ENCODE peak calls at places on chromosomes 2 and 18, in six cellular contexts. One of them, this sample, is unnamed.
A peak's percentile ranks its signal among the peaks of the same experiment; 100 is the strongest.

GRCh38 chr18:40874233-40874632 is 1080.8 kb upstream of the PIK3C3 start:
- DNase-seq in SK-N-MC: peak; percentile 16
- DNase-seq in natural killer cell treated with Interleukin-12 subunit alpha and Interleukin-12 subunit beta and Interleukin-15 and Interleukin-18, amount 100 ng/mL, for 72 hours: no peak
- DNase-seq in NCI-H2081: no peak
- DNase-seq in sigmoid colon: no peak
- DNase-seq in COR-L47: no peak
- DNase-seq in this sample: no peak

GRCh38 chr2:165720526-165720925 is 73.5 kb downstream of the GALNT3 start:
- DNase-seq in SK-N-MC: no peak
- DNase-seq in natural killer cell treated with Interleukin-12 subunit alpha and Interleukin-12 subunit beta and Interleukin-15 and Interleukin-18, amount 100 ng/mL, for 72 hours: no peak
- DNase-seq in NCI-H2081: no peak
- DNase-seq in sigmoid colon: no peak
- DNase-seq in COR-L47: no peak
- DNase-seq in this sample: no peak

GRCh38 chr18:41989508-41989907 is 34.5 kb downstream of the PIK3C3 start:
- DNase-seq in SK-N-MC: no peak
- DNase-seq in natural killer cell treated with Interleukin-12 subunit alpha and Interleukin-12 subunit beta and Interleukin-15 and Interleukin-18, amount 100 ng/mL, for 72 hours: no peak
- DNase-seq in NCI-H2081: peak; percentile 92
- DNase-seq in sigmoid colon: no peak
- DNase-seq in COR-L47: peak; percentile 55
- DNase-seq in this sample: no peak

GRCh38 chr18:62663731-62664336 is 51.5 kb upstream of the PHLPP1 start:
- DNase-seq in SK-N-MC: no peak
- DNase-seq in natural killer cell treated with Interleukin-12 subunit alpha and Interleukin-12 subunit beta and Interleukin-15 and Interleukin-18, amount 100 ng/mL, for 72 hours: no peak
- DNase-seq in NCI-H2081: no peak
- DNase-seq in sigmoid colon: no peak
- DNase-seq in COR-L47: no peak
- DNase-seq in this sample: no peak

GRCh38 chr2:241890524-241891235 is 21.2 kb downstream of the RTP5 start:
- DNase-seq in SK-N-MC: no peak
- DNase-seq in natural killer cell treated with Interleukin-12 subunit alpha and Interleukin-12 subunit beta and Interleukin-15 and Interleukin-18, amount 100 ng/mL, for 72 hours: no peak
- DNase-seq in NCI-H2081: no peak
- DNase-seq in sigmoid colon: no peak
- DNase-seq in COR-L47: no peak
- DNase-seq in this sample: no peak

GRCh38 chr2:2899826-2900225 is 477.8 kb downstream of the EIPR1 start:
- DNase-seq in SK-N-MC: no peak
- DNase-seq in natural killer cell treated with Interleukin-12 subunit alpha and Interleukin-12 subunit beta and Interleukin-15 and Interleukin-18, amount 100 ng/mL, for 72 hours: no peak
- DNase-seq in NCI-H2081: no peak
- DNase-seq in sigmoid colon: no peak
- DNase-seq in COR-L47: no peak
- DNase-seq in this sample: no peak

GRCh38 chr2:241108271-241109209 is 6.5 kb upstream of the MTERF4 start:
- DNase-seq in SK-N-MC: no peak
- DNase-seq in natural killer cell treated with Interleukin-12 subunit alpha and Interleukin-12 subunit beta and Interleukin-15 and Interleukin-18, amount 100 ng/mL, for 72 hours: no peak
- DNase-seq in NCI-H2081: no peak
- DNase-seq in sigmoid colon: peak; percentile 40
- DNase-seq in COR-L47: no peak
- DNase-seq in this sample: no peak

GRCh38 chr2:71336802-71337201 is 5.2 kb downstream of the ZNF638 start:
- DNase-seq in SK-N-MC: no peak
- DNase-seq in natural killer cell treated with Interleukin-12 subunit alpha and Interleukin-12 subunit beta and Interleukin-15 and Interleukin-18, amount 100 ng/mL, for 72 hours: no peak
- DNase-seq in NCI-H2081: no peak
- DNase-seq in sigmoid colon: no peak
- DNase-seq in COR-L47: no peak
- DNase-seq in this sample: no peak

GRCh38 chr2:142834003-142834402 is 43.5 kb upstream of the KYNU start:
- DNase-seq in SK-N-MC: no peak
- DNase-seq in natural killer cell treated with Interleukin-12 subunit alpha and Interleukin-12 subunit beta and Interleukin-15 and Interleukin-18, amount 100 ng/mL, for 72 hours: no peak
- DNase-seq in NCI-H2081: no peak
- DNase-seq in sigmoid colon: no peak
- DNase-seq in COR-L47: no peak
- DNase-seq in this sample: no peak

GRCh38 chr2:197229509-197230458 is 80.8 kb downstream of the ANKRD44 start:
- DNase-seq in SK-N-MC: no peak
- DNase-seq in natural killer cell treated with Interleukin-12 subunit alpha and Interleukin-12 subunit beta and Interleukin-15 and Interleukin-18, amount 100 ng/mL, for 72 hours: no peak
- DNase-seq in NCI-H2081: no peak
- DNase-seq in sigmoid colon: no peak
- DNase-seq in COR-L47: no peak
- DNase-seq in this sample: no peak

GRCh38 chr2:144567745-144568144 is 47.8 kb upstream of the ZEB2 start:
- DNase-seq in SK-N-MC: no peak
- DNase-seq in natural killer cell treated with Interleukin-12 subunit alpha and Interleukin-12 subunit beta and Interleukin-15 and Interleukin-18, amount 100 ng/mL, for 72 hours: no peak
- DNase-seq in NCI-H2081: peak; percentile 28
- DNase-seq in sigmoid colon: no peak
- DNase-seq in COR-L47: peak; percentile 36
- DNase-seq in this sample: no peak

GRCh38 chr2:10913501-10914271 is 2.0 kb downstream of the KCNF1 start:
- DNase-seq in SK-N-MC: no peak
- DNase-seq in natural killer cell treated with Interleukin-12 subunit alpha and Interleukin-12 subunit beta and Interleukin-15 and Interleukin-18, amount 100 ng/mL, for 72 hours: no peak
- DNase-seq in NCI-H2081: no peak
- DNase-seq in sigmoid colon: peak; percentile 59
- DNase-seq in COR-L47: no peak
- DNase-seq in this sample: peak; percentile 40

GRCh38 chr2:233112261-233113113 is 52.3 kb downstream of the INPP5D start:
- DNase-seq in SK-N-MC: no peak
- DNase-seq in natural killer cell treated with Interleukin-12 subunit alpha and Interleukin-12 subunit beta and Interleukin-15 and Interleukin-18, amount 100 ng/mL, for 72 hours: no peak
- DNase-seq in NCI-H2081: no peak
- DNase-seq in sigmoid colon: peak; percentile 36
- DNase-seq in COR-L47: no peak
- DNase-seq in this sample: no peak

GRCh38 chr2:136384541-136385303 is 266.8 kb upstream of the CXCR4 start:
- DNase-seq in SK-N-MC: no peak
- DNase-seq in natural killer cell treated with Interleukin-12 subunit alpha and Interleukin-12 subunit beta and Interleukin-15 and Interleukin-18, amount 100 ng/mL, for 72 hours: no peak
- DNase-seq in NCI-H2081: peak; percentile 78
- DNase-seq in sigmoid colon: no peak
- DNase-seq in COR-L47: peak; percentile 81
- DNase-seq in this sample: peak; percentile 48

GRCh38 chr18:22800551-22800951 is 132.6 kb upstream of the RBBP8 start:
- DNase-seq in SK-N-MC: no peak
- DNase-seq in natural killer cell treated with Interleukin-12 subunit alpha and Interleukin-12 subunit beta and Interleukin-15 and Interleukin-18, amount 100 ng/mL, for 72 hours: no peak
- DNase-seq in NCI-H2081: no peak
- DNase-seq in sigmoid colon: peak; percentile 70
- DNase-seq in COR-L47: no peak
- DNase-seq in this sample: no peak

GRCh38 chr2:185967335-185967734 is 228.7 kb downstream of the FSIP2 start:
- DNase-seq in SK-N-MC: no peak
- DNase-seq in natural killer cell treated with Interleukin-12 subunit alpha and Interleukin-12 subunit beta and Interleukin-15 and Interleukin-18, amount 100 ng/mL, for 72 hours: no peak
- DNase-seq in NCI-H2081: peak; percentile 8
- DNase-seq in sigmoid colon: no peak
- DNase-seq in COR-L47: no peak
- DNase-seq in this sample: no peak

GRCh38 chr2:10278763-10279471 is 23.8 kb upstream of the HPCAL1 start:
- DNase-seq in SK-N-MC: no peak
- DNase-seq in natural killer cell treated with Interleukin-12 subunit alpha and Interleukin-12 subunit beta and Interleukin-15 and Interleukin-18, amount 100 ng/mL, for 72 hours: no peak
- DNase-seq in NCI-H2081: no peak
- DNase-seq in sigmoid colon: peak; percentile 46
- DNase-seq in COR-L47: no peak
- DNase-seq in this sample: peak; percentile 42

GRCh38 chr18:7691206-7691605 is 124.1 kb downstream of the PTPRM start:
- DNase-seq in SK-N-MC: no peak
- DNase-seq in natural killer cell treated with Interleukin-12 subunit alpha and Interleukin-12 subunit beta and Interleukin-15 and Interleukin-18, amount 100 ng/mL, for 72 hours: no peak
- DNase-seq in NCI-H2081: no peak
- DNase-seq in sigmoid colon: no peak
- DNase-seq in COR-L47: no peak
- DNase-seq in this sample: no peak

GRCh38 chr2:164257794-164258193 is 363.5 kb downstream of the GRB14 start:
- DNase-seq in SK-N-MC: no peak
- DNase-seq in natural killer cell treated with Interleukin-12 subunit alpha and Interleukin-12 subunit beta and Interleukin-15 and Interleukin-18, amount 100 ng/mL, for 72 hours: no peak
- DNase-seq in NCI-H2081: peak; percentile 70
- DNase-seq in sigmoid colon: no peak
- DNase-seq in COR-L47: no peak
- DNase-seq in this sample: no peak

GRCh38 chr2:44389895-44390294 is 28.1 kb downstream of the CAMKMT start:
- DNase-seq in SK-N-MC: no peak
- DNase-seq in natural killer cell treated with Interleukin-12 subunit alpha and Interleukin-12 subunit beta and Interleukin-15 and Interleukin-18, amount 100 ng/mL, for 72 hours: no peak
- DNase-seq in NCI-H2081: no peak
- DNase-seq in sigmoid colon: no peak
- DNase-seq in COR-L47: no peak
- DNase-seq in this sample: no peak

GRCh38 chr2:196849895-196850294 is 40.7 kb upstream of the C2orf66 start:
- DNase-seq in SK-N-MC: no peak
- DNase-seq in natural killer cell treated with Interleukin-12 subunit alpha and Interleukin-12 subunit beta and Interleukin-15 and Interleukin-18, amount 100 ng/mL, for 72 hours: no peak
- DNase-seq in NCI-H2081: no peak
- DNase-seq in sigmoid colon: no peak
- DNase-seq in COR-L47: no peak
- DNase-seq in this sample: no peak

GRCh38 chr2:226791056-226791486 is 8.5 kb downstream of the IRS1 start:
- DNase-seq in SK-N-MC: no peak
- DNase-seq in natural killer cell treated with Interleukin-12 subunit alpha and Interleukin-12 subunit beta and Interleukin-15 and Interleukin-18, amount 100 ng/mL, for 72 hours: no peak
- DNase-seq in NCI-H2081: peak; percentile 79
- DNase-seq in sigmoid colon: peak; percentile 86
- DNase-seq in COR-L47: peak; percentile 39
- DNase-seq in this sample: peak; percentile 84

GRCh38 chr18:50203801-50204604 is 9.1 kb upstream of the MYO5B start:
- DNase-seq in SK-N-MC: peak; percentile 10
- DNase-seq in natural killer cell treated with Interleukin-12 subunit alpha and Interleukin-12 subunit beta and Interleukin-15 and Interleukin-18, amount 100 ng/mL, for 72 hours: no peak
- DNase-seq in NCI-H2081: peak; percentile 67
- DNase-seq in sigmoid colon: no peak
- DNase-seq in COR-L47: peak; percentile 84
- DNase-seq in this sample: no peak

GRCh38 chr18:45413180-45413836 is 202.0 kb upstream of the SLC14A2 start:
- DNase-seq in SK-N-MC: peak; percentile 40
- DNase-seq in natural killer cell treated with Interleukin-12 subunit alpha and Interleukin-12 subunit beta and Interleukin-15 and Interleukin-18, amount 100 ng/mL, for 72 hours: no peak
- DNase-seq in NCI-H2081: no peak
- DNase-seq in sigmoid colon: no peak
- DNase-seq in COR-L47: no peak
- DNase-seq in this sample: no peak

GRCh38 chr2:42138163-42139016 is 30.8 kb upstream of the EML4 start:
- DNase-seq in SK-N-MC: peak; percentile 97
- DNase-seq in natural killer cell treated with Interleukin-12 subunit alpha and Interleukin-12 subunit beta and Interleukin-15 and Interleukin-18, amount 100 ng/mL, for 72 hours: no peak
- DNase-seq in NCI-H2081: no peak
- DNase-seq in sigmoid colon: no peak
- DNase-seq in COR-L47: no peak
- DNase-seq in this sample: no peak

GRCh38 chr18:13556497-13556896 is 169.9 kb downstream of the FAM210A start:
- DNase-seq in SK-N-MC: no peak
- DNase-seq in natural killer cell treated with Interleukin-12 subunit alpha and Interleukin-12 subunit beta and Interleukin-15 and Interleukin-18, amount 100 ng/mL, for 72 hours: no peak
- DNase-seq in NCI-H2081: no peak
- DNase-seq in sigmoid colon: no peak
- DNase-seq in COR-L47: no peak
- DNase-seq in this sample: no peak

GRCh38 chr2:63051795-63052333 is 1.2 kb downstream of the OTX1 start:
- DNase-seq in SK-N-MC: no peak
- DNase-seq in natural killer cell treated with Interleukin-12 subunit alpha and Interleukin-12 subunit beta and Interleukin-15 and Interleukin-18, amount 100 ng/mL, for 72 hours: no peak
- DNase-seq in NCI-H2081: no peak
- DNase-seq in sigmoid colon: no peak
- DNase-seq in COR-L47: no peak
- DNase-seq in this sample: no peak

GRCh38 chr2:160747771-160748170 is 254.2 kb upstream of the RBMS1 start:
- DNase-seq in SK-N-MC: no peak
- DNase-seq in natural killer cell treated with Interleukin-12 subunit alpha and Interleukin-12 subunit beta and Interleukin-15 and Interleukin-18, amount 100 ng/mL, for 72 hours: no peak
- DNase-seq in NCI-H2081: no peak
- DNase-seq in sigmoid colon: no peak
- DNase-seq in COR-L47: no peak
- DNase-seq in this sample: no peak

GRCh38 chr18:22641973-22642372 is 224.3 kb upstream of the CTAGE1 start:
- DNase-seq in SK-N-MC: no peak
- DNase-seq in natural killer cell treated with Interleukin-12 subunit alpha and Interleukin-12 subunit beta and Interleukin-15 and Interleukin-18, amount 100 ng/mL, for 72 hours: no peak
- DNase-seq in NCI-H2081: no peak
- DNase-seq in sigmoid colon: no peak
- DNase-seq in COR-L47: no peak
- DNase-seq in this sample: no peak

GRCh38 chr2:84302513-84303412 is 156.3 kb downstream of the SUCLG1 start:
- DNase-seq in SK-N-MC: no peak
- DNase-seq in natural killer cell treated with Interleukin-12 subunit alpha and Interleukin-12 subunit beta and Interleukin-15 and Interleukin-18, amount 100 ng/mL, for 72 hours: no peak
- DNase-seq in NCI-H2081: peak; percentile 50
- DNase-seq in sigmoid colon: no peak
- DNase-seq in COR-L47: peak; percentile 3
- DNase-seq in this sample: no peak

GRCh38 chr18:22318745-22319407 is 98.8 kb downstream of the CTAGE1 start:
- DNase-seq in SK-N-MC: no peak
- DNase-seq in natural killer cell treated with Interleukin-12 subunit alpha and Interleukin-12 subunit beta and Interleukin-15 and Interleukin-18, amount 100 ng/mL, for 72 hours: no peak
- DNase-seq in NCI-H2081: no peak
- DNase-seq in sigmoid colon: no peak
- DNase-seq in COR-L47: no peak
- DNase-seq in this sample: no peak